ENCODE peak calls at places on chromosome 6, in eight cellular contexts. D, E, Q, Z, J, M, B and F are unnamed samples.
A peak's percentile ranks its signal among the peaks of the same experiment; 100 is the strongest.

GRCh38 chr6:147304016-147304415 is 99.8 kb downstream of the STXBP5 start:
- DNase-seq in D (no peak), E (no peak), Q (no peak), Z (no peak), J (no peak), M (no peak), B (no peak), F (no peak)

GRCh38 chr6:20744911-20745557 is 210.8 kb downstream of the CDKAL1 start:
- DNase-seq in D (no peak), E (no peak), Q (no peak), Z (no peak), J (no peak), M (no peak), B (no peak), F (no peak)

GRCh38 chr6:2061880-2062279 is 183.5 kb downstream of the GMDS start:
- DNase-seq in D (no peak), E (no peak), Q (no peak), Z (no peak), J (no peak), M (no peak), B (no peak), F (no peak)

GRCh38 chr6:75968143-75968542 is 104.3 kb downstream of the IMPG1 start:
- DNase-seq in D (no peak), E (no peak), Q (no peak), Z (no peak), J (no peak), M (no peak), B (no peak), F (no peak)

GRCh38 chr6:25579902-25580495 is 72.0 kb upstream of the SCGN start:
- DNase-seq in D (no peak), E (no peak), Q (no peak), Z (no peak), J (no peak), M (no peak), B (no peak), F (no peak)

GRCh38 chr6:27814665-27815424 is 97.4 kb downstream of the OR2B2 start:
- DNase-seq in D (no peak), E (peak; percentile 92), Q (no peak), Z (peak; percentile 50), J (peak; percentile 85), M (peak; percentile 86), B (no peak), F (no peak)

GRCh38 chr6:36252005-36252404 is 17.9 kb upstream of the PNPLA1 start:
- DNase-seq in D (no peak), E (no peak), Q (no peak), Z (no peak), J (no peak), M (no peak), B (no peak), F (no peak)

GRCh38 chr6:45454008-45454911 is 76.5 kb upstream of the SUPT3H start:
- DNase-seq in D (no peak), E (peak; percentile 80), Q (no peak), Z (no peak), J (no peak), M (no peak), B (no peak), F (no peak)

GRCh38 chr6:168071620-168072019 is 7.4 kb downstream of the FRMD1 start:
- DNase-seq in D (no peak), E (no peak), Q (no peak), Z (no peak), J (peak; percentile 37), M (no peak), B (no peak), F (no peak)

GRCh38 chr6:45415315-45415714 is 37.6 kb upstream of the SUPT3H start:
- DNase-seq in D (peak; percentile 57), E (no peak), Q (no peak), Z (no peak), J (no peak), M (no peak), B (no peak), F (no peak)

GRCh38 chr6:38391909-38392614 is 247.7 kb downstream of the BTBD9 start:
- DNase-seq in D (no peak), E (peak; percentile 68), Q (no peak), Z (no peak), J (no peak), M (no peak), B (no peak), F (no peak)

GRCh38 chr6:105102186-105102585 is 77.6 kb downstream of the POPDC3 start:
- DNase-seq in D (no peak), E (no peak), Q (no peak), Z (no peak), J (no peak), M (no peak), B (no peak), F (no peak)
- TF ChIP-seq CTCF in D (no peak), E (no peak), Q (no peak), Z (no peak), J (no peak), M (no peak), B (no peak), F (no peak)

DNA sequence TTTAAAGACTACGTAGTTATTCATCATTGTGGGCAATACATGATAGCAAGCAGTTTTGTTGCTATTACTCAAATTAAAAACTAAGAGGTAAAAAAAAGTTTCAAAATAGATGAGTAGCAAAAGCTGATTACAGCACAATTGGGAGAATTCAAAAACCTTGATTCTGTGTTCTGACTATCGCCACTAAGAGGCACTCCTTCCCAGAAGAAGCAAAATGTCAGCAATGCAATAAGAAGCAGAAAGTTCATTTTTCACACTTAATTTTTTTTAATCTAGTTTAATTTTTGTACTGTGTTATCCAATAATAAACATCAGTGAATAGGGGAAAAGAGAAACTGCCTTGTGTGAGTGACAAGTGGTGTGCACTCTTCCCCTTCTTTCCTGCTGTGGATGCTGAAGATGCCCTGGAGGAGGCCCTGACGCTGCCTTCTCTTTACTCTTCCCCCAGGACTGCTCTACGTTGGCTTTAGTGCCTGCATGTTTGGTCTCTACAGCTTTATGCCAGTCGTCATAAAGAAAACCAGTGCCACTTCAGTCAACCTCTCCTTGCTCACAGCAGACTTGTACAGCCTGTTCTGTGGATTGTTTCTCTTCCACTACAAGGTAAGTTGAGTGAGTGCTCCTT is 263.2 kb upstream of the PLN start:
- DNase-seq in D (no peak), E (peak; percentile 24), Q (no peak), Z (no peak), J (no peak), M (no peak), B (no peak), F (no peak)
- TF ChIP-seq CTCF in D (no peak), E (peak; percentile 66), Q (peak; percentile 66), Z (peak; percentile 46), J (no peak), M (peak; percentile 46), B (no peak), F (no peak)

DNA sequence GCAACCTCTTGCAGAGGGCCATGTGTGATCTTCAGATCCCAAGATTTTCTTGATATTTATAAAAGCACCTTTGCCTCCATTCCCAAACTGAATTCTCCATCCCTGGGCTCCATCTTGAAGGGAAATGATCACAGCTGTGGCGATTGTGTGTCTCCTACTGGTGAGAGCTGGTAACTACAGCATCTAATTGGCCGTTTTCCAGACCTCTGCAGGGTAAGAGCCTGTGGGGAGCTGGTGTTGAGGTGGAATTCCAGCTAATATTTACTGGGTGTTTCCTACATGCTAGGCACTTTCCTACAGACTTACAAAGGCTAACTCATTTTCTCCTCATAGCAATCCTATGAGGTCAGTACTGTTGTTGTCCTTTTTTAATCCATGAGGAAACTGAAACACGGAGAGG is 59.2 kb upstream of the FNDC1 start:
- DNase-seq in D (peak; percentile 68), E (peak; percentile 49), Q (no peak), Z (peak; percentile 32), J (no peak), M (no peak), B (no peak), F (no peak)
- TF ChIP-seq CTCF in D (peak; percentile 81), E (peak; percentile 63), Q (peak; percentile 30), Z (peak; percentile 67), J (peak; percentile 34), M (no peak), B (peak; percentile 72), F (no peak)

DNA sequence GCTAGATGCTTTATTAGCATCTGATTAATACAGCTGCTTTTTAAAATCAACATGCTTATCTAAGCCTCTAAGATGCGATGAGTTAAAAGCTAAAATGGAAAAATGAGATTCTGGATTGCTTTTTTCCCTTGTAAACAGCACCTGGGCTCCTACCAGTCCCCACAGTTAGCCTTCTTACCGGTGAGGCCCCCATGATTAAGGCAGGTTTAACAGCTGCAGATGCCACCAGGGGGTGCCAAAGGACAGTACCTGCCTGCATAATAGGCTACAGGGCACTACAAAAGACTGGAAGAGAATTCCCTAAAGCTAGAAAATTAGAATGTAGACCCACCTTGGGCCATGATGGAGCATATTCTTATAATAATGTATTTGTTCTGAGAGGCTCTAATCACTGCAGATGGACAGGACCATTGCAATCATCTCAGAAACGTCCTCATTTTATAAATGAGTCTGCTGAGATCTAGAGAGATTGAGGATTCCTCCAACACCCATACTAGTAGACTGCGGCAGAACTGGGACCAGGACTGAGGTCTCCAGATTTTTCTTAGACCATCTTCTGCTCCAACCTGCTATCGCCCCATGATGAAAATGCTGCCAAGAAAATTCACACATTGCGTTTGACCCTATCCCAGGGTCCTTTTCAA is 148.7 kb downstream of the RPS12 start:
- DNase-seq in D (peak; percentile 34), E (peak; percentile 38), Q (peak; percentile 67), Z (peak; percentile 65), J (peak; percentile 69), M (no peak), B (peak; percentile 53), F (peak; percentile 49)
- TF ChIP-seq CTCF in D (peak; percentile 15), E (peak; percentile 75), Q (peak; percentile 58), Z (peak; percentile 82), J (peak; percentile 70), M (peak; percentile 40), B (peak; percentile 42), F (no peak)

GRCh38 chr6:42138190-42138589 is 4.2 kb downstream of the C6orf132 start:
- DNase-seq in D (no peak), E (no peak), Q (no peak), Z (no peak), J (no peak), M (no peak), B (no peak), F (no peak)

GRCh38 chr6:42135722-42136121 is 6.7 kb downstream of the C6orf132 start:
- DNase-seq in D (no peak), E (peak; percentile 12), Q (no peak), Z (no peak), J (no peak), M (no peak), B (peak; percentile 10), F (no peak)

GRCh38 chr6:42137192-42137753 is 5.1 kb downstream of the C6orf132 start:
- DNase-seq in D (no peak), E (no peak), Q (no peak), Z (no peak), J (peak; percentile 77), M (no peak), B (no peak), F (no peak)

GRCh38 chr6:42135161-42135560 is 7.3 kb downstream of the C6orf132 start:
- DNase-seq in D (no peak), E (no peak), Q (no peak), Z (no peak), J (no peak), M (no peak), B (peak; percentile 57), F (no peak)

GRCh38 chr6:42136508-42137191 is 5.8 kb downstream of the C6orf132 start:
- DNase-seq in D (peak; percentile 8), E (peak; percentile 47), Q (no peak), Z (peak; percentile 26), J (peak; percentile 35), M (no peak), B (peak; percentile 45), F (no peak)
- TF ChIP-seq CTCF in D (no peak), E (peak; percentile 40), Q (no peak), Z (peak; percentile 53), J (no peak), M (no peak), B (no peak), F (no peak)